ENCODE peak calls at places on chromosomes 12 and 14, in five cellular contexts. K is K562, S is HCT116, N is HepG2, L is SK-N-SH. B is an unnamed sample.

GRCh38 chr12:107515446-107515958 is 170.1 kb upstream of the PWP1 start:
- DNase-seq in L (no peak), N (no peak), S (peak; percentile 51), K (no peak), B (no peak)

GRCh38 chr14:73786632-73786941 is 65.0 kb upstream of the PTGR2 start:
- DNase-seq in N (no peak), S (no peak), L (peak; percentile 83), K (no peak), B (no peak)

GRCh38 chr14:36604757-36605505 is 22.5 kb upstream of the NKX2-8 start:
- DNase-seq in N (peak; percentile 93), L (peak; percentile 49), K (peak; percentile 63), S (peak; percentile 76), B (peak; percentile 69)

GRCh38 chr12:67452119-67452805 is 183.1 kb downstream of the CAND1 start:
- DNase-seq in S (no peak), K (no peak), L (no peak), N (no peak), B (no peak)

GRCh38 chr14:91417983-91418386 is 365 bp upstream of the CCDC88C start:
- DNase-seq in K (peak; percentile 67), S (peak; percentile 32), L (peak; percentile 86), N (peak; percentile 39), B (peak; percentile 72)

GRCh38 chr12:79183946-79184345 is 319.4 kb downstream of the SYT1 start:
- DNase-seq in K (no peak), L (no peak), S (no peak), N (no peak), B (no peak)

GRCh38 chr12:109888179-109889020 is 8.1 kb upstream of the GLTP start:
- DNase-seq in S (peak; percentile 50), N (no peak), K (no peak), L (no peak), B (no peak)

GRCh38 chr12:524167-524951 is 64.6 kb downstream of the B4GALNT3 start:
- DNase-seq in K (no peak), S (no peak), N (no peak), L (no peak), B (no peak)

GRCh38 chr12:63403256-63403655 is 252.3 kb upstream of the AVPR1A start:
- DNase-seq in S (no peak), K (no peak), L (no peak), N (no peak), B (no peak)

GRCh38 chr14:23492618-23493272 is 23.2 kb downstream of the NGDN start:
- DNase-seq in S (no peak), L (no peak), N (peak; percentile 91), K (no peak), B (no peak)

GRCh38 chr12:56082967-56083366 is 3.0 kb downstream of the ERBB3 start:
- DNase-seq in L (no peak), K (peak; percentile 50), N (peak; percentile 48), S (no peak), B (no peak)

GRCh38 chr12:19846561-19846960 is 407.3 kb downstream of the AEBP2 start:
- DNase-seq in S (no peak), K (no peak), N (no peak), L (no peak), B (no peak)

GRCh38 chr12:49902399-49903350 is 1.0 kb downstream of the FAIM2 start:
- DNase-seq in K (peak; percentile 64), N (no peak), L (peak; percentile 62), S (no peak), B (no peak)

GRCh38 chr12:100927825-100928224 is 133.2 kb downstream of the ANO4 start:
- DNase-seq in L (no peak), N (no peak), S (peak; percentile 19), K (no peak), B (no peak)

DNA sequence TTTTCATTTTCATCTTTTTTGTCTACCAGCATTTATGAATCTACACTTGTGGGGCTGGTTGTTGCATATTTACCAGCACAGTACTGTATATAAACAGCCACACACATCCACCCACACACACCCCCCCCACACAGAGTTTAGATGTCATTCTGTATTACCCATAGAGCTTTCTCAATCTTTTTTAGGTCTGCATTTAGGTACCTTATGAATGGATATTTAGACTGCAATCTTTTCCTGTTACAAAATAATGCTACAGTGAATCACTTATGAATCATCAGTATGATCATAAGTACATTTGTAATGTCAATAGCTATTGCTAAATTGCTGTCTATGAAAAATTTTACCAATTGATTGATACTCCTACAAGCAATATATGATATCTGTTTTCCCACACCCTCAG is 67.3 kb upstream of the STK38L start:
- DNase-seq in S (no peak), L (no peak), K (no peak), N (no peak), B (no peak)
- TF ChIP-seq JUND in S (peak; percentile 41), L (peak; percentile 64), K (no peak), N (no peak), B (no peak)

DNA sequence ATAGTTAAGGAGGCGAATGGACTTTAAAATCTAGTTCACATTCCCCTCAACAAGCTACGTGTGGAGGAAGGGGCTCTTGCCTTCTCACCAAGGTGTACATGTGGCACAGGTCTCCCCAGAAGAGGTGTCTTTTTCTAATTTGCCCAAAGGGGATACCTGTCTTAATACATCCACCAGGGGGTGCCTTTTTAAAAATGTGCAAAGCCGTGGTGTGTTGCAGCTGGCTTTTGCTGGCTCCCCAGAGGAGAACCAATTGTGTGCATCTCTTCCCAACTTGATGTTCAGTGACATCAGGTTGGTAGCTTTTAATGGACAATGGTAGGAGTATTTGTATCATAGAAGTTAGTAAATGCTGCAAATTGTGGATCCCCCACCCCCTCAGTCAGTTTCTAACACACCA is 33.8 kb downstream of the CREBL2 start:
- DNase-seq in S (peak; percentile 16), N (peak; percentile 64), L (peak; percentile 34), K (peak; percentile 29), B (no peak)
- TF ChIP-seq JUND in S (no peak), N (no peak), L (no peak), K (no peak), B (no peak)

GRCh38 chr14:100649173-100649519 is 61.9 kb upstream of the BEGAIN start:
- DNase-seq in S (no peak), N (no peak), L (no peak), K (no peak), B (no peak)
- TF ChIP-seq JUND in S (no peak), N (no peak), L (peak; percentile 83), K (peak; percentile 62), B (no peak)

DNA sequence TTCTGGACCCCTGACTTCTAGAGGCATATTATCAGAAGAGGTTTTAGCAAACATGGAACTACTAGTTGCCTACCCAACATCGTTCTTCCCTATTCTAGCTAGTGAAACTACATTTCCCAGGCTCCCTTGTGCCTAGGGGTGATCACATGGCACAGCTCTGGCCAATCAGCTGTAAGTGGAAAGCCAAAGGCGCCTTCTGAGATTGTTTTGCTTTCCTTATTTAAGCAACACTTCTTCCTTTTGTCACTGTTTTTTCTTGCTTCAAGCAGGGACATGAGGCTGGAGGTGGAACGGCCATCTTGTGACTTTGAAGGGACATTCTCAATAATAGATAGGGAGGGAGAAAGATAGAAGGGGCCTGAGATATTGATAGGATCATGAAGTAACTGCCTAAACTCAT is 136.7 kb downstream of the ZNF664 start:
- DNase-seq in L (peak; percentile 57), K (peak; percentile 86), S (peak; percentile 49), N (no peak), B (peak; percentile 89)
- TF ChIP-seq JUND in L (no peak), K (no peak), S (no peak), N (no peak), B (no peak)

GRCh38 chr12:24902521-24903304 is 46.2 kb downstream of the BCAT1 start:
- DNase-seq in S (no peak), N (no peak), K (no peak), L (no peak), B (no peak)
- TF ChIP-seq JUND in S (no peak), N (no peak), K (no peak), L (no peak), B (no peak)

GRCh38 chr12:3214508-3215365 is 137.6 kb downstream of the TSPAN9 start:
- DNase-seq in L (no peak), S (no peak), N (no peak), K (no peak), B (peak; percentile 96)
- TF ChIP-seq JUND in L (no peak), S (no peak), N (no peak), K (no peak), B (no peak)

GRCh38 chr14:105240811-105241576 is 7.3 kb upstream of the BTBD6 start:
- DNase-seq in K (no peak), L (no peak), N (no peak), S (no peak), B (no peak)
- TF ChIP-seq JUND in K (no peak), L (no peak), N (no peak), S (no peak), B (no peak)

DNA sequence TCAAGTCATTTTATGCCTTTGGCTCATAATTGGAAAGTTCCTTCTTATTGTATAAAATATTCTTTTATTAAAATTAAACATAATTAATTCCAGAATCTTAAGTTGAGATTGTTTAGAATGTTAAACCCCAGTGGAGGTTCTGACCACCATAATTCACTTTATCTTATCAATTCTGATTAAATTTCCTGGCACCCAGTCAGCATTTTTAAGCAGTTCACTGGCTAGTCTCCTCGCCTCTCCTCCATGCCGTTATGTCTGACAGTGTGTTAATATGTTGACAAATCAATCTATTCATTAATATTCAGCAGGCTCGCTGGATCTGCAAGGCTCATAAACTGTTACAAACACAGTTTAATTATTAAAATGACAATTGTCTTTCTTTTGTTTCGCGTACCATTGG is 339.9 kb downstream of the PRKD1 start:
- DNase-seq in K (no peak), L (no peak), N (no peak), S (no peak), B (no peak)
- TF ChIP-seq JUND in K (no peak), L (no peak), N (no peak), S (no peak), B (no peak)

GRCh38 chr14:57150449-57150848 is 118.3 kb downstream of the EXOC5 start:
- DNase-seq in L (no peak), N (no peak), S (no peak), K (no peak), B (no peak)
- TF ChIP-seq JUND in L (no peak), N (no peak), S (no peak), K (no peak), B (no peak)